ENCODE peak calls at places on chromosomes 12 and 14, in five cellular contexts. R is left lung, B is GM23248, P is DND-41, O is hepatocyte. U is an unnamed sample.

GRCh38 chr12:95216704-95217376 is 427 bp downstream of the FGD6 start:
- DNase-seq in O (no peak), P (no peak), R (no peak), B (no peak), U (no peak)

GRCh38 chr14:103019827-103020226 is 37.5 kb downstream of the CDC42BPB start:
- DNase-seq in P (no peak), R (no peak), O (no peak), B (no peak), U (no peak)

GRCh38 chr12:18267427-18267826 is 6.1 kb downstream of the PIK3C2G start:
- DNase-seq in O (no peak), R (no peak), B (no peak), P (no peak), U (no peak)

GRCh38 chr12:6183689-6184441 is 16.3 kb upstream of the CD9 start:
- DNase-seq in B (peak; percentile 46), P (no peak), R (no peak), O (no peak), U (no peak)

GRCh38 chr12:4270670-4271432 is 2.7 kb upstream of the CCND2 start:
- DNase-seq in P (peak; percentile 15), B (peak; percentile 29), R (peak; percentile 74), O (peak; percentile 59), U (peak; percentile 44)

GRCh38 chr12:104115587-104115975 is 22.4 kb downstream of the NFYB start:
- DNase-seq in O (no peak), B (peak; percentile 40), R (no peak), P (no peak), U (no peak)

GRCh38 chr12:110741371-110741770 is 1.3 kb downstream of the PPP1CC start:
- DNase-seq in P (peak; percentile 33), B (peak; percentile 46), O (no peak), R (no peak), U (peak; percentile 39)

GRCh38 chr14:58152569-58152857 is 500 bp upstream of the ARMH4 start:
- DNase-seq in O (no peak), B (no peak), P (no peak), R (no peak), U (no peak)

GRCh38 chr14:60094306-60094897 is 2.7 kb downstream of the PCNX4 start:
- DNase-seq in P (peak; percentile 43), R (no peak), O (no peak), B (peak; percentile 22), U (no peak)

GRCh38 chr12:78191611-78192010 is 360.9 kb downstream of the NAV3 start:
- DNase-seq in P (no peak), O (no peak), B (peak; percentile 48), R (no peak), U (no peak)

GRCh38 chr12:49537231-49537708 is 1.6 kb upstream of the KCNH3 start:
- DNase-seq in B (peak; percentile 22), R (no peak), P (no peak), O (peak; percentile 24), U (no peak)

GRCh38 chr14:94031161-94031875 is 5.2 kb downstream of the OTUB2 start:
- DNase-seq in R (no peak), B (no peak), P (no peak), O (no peak), U (no peak)

GRCh38 chr12:9706081-9706685 is 26.7 kb downstream of the CLECL1 start:
- DNase-seq in P (no peak), B (no peak), R (no peak), O (no peak), U (no peak)

GRCh38 chr14:53470351-53471043 is 317.4 kb upstream of the DDHD1 start:
- DNase-seq in B (peak; percentile 64), P (no peak), O (no peak), R (peak; percentile 35), U (no peak)

GRCh38 chr14:22780105-22780679 is 13.7 kb downstream of the OXA1L start:
- DNase-seq in B (peak; percentile 34), R (no peak), O (no peak), P (no peak), U (no peak)

GRCh38 chr12:89252284-89252683 is 100.0 kb downstream of the DUSP6 start:
- DNase-seq in B (peak; percentile 44), O (no peak), P (peak; percentile 57), R (no peak), U (no peak)

GRCh38 chr12:130916251-130916911 is 37.3 kb upstream of the ADGRD1 start:
- DNase-seq in R (peak; percentile 48), P (no peak), O (peak; percentile 81), B (peak; percentile 83), U (no peak)

GRCh38 chr12:4701383-4701782 is 18.8 kb upstream of the GALNT8 start:
- DNase-seq in B (no peak), O (no peak), P (no peak), R (no peak), U (no peak)

GRCh38 chr12:6224550-6224949 is 24.4 kb downstream of the CD9 start:
- DNase-seq in P (no peak), B (peak; percentile 87), R (no peak), O (peak; percentile 3), U (no peak)

GRCh38 chr12:104304261-104305004 is 894 bp downstream of the EID3 start:
- DNase-seq in R (no peak), P (no peak), O (no peak), B (peak; percentile 64), U (no peak)

GRCh38 chr12:121090576-121091125 is 42.0 kb upstream of the P2RX7 start:
- DNase-seq in R (no peak), O (no peak), P (no peak), B (no peak), U (no peak)

GRCh38 chr14:105392161-105393090 is 5.9 kb upstream of the TEX22 start:
- DNase-seq in B (no peak), P (no peak), R (no peak), O (no peak), U (no peak)

GRCh38 chr14:95683793-95684192 is 2.4 kb upstream of the TCL1B start:
- DNase-seq in P (peak; percentile 15), B (peak; percentile 14), O (peak; percentile 34), R (no peak), U (no peak)

GRCh38 chr12:29414368-29414767 is 33.4 kb upstream of the ERGIC2 start:
- DNase-seq in O (no peak), B (peak; percentile 23), R (no peak), P (no peak), U (no peak)

GRCh38 chr12:111242190-111242589 is 126.7 kb downstream of the PHETA1 start:
- DNase-seq in P (no peak), R (no peak), B (no peak), O (no peak), U (no peak)

GRCh38 chr14:79136437-79137430 is 966.6 kb downstream of the NRXN3 start:
- DNase-seq in O (no peak), R (no peak), B (no peak), P (no peak), U (no peak)

GRCh38 chr14:103067231-103067954 is 10.0 kb upstream of the CDC42BPB start:
- DNase-seq in P (no peak), B (peak; percentile 83), O (no peak), R (no peak), U (no peak)

GRCh38 chr14:101966742-101967141 is 2.4 kb downstream of the DYNC1H1 start:
- DNase-seq in O (no peak), R (no peak), B (no peak), P (no peak), U (no peak)

GRCh38 chr12:9588749-9589148 is 19.0 kb downstream of the KLRB1 start:
- DNase-seq in O (peak; percentile 19), R (no peak), P (no peak), B (no peak), U (no peak)

GRCh38 chr14:70884595-70885342 is 22.5 kb upstream of the PCNX1 start:
- DNase-seq in O (no peak), R (no peak), P (no peak), B (no peak), U (no peak)

GRCh38 chr12:95805864-95806669 is 15.5 kb upstream of the NTN4 start:
- DNase-seq in B (peak; percentile 99), P (no peak), R (no peak), O (peak; percentile 37), U (peak; percentile 58)

GRCh38 chr14:97306133-97306784 is 509.1 kb downstream of the VRK1 start:
- DNase-seq in R (no peak), P (peak; percentile 43), B (no peak), O (no peak), U (no peak)

GRCh38 chr12:88185279-88185678 is 43.2 kb downstream of the TMTC3 start:
- DNase-seq in P (no peak), B (no peak), O (no peak), R (no peak), U (no peak)

GRCh38 chr14:90107789-90108188 is 46.0 kb downstream of the KCNK13 start:
- DNase-seq in O (no peak), R (no peak), B (no peak), P (no peak), U (no peak)

GRCh38 chr12:39505025-39505424 is 62.1 kb upstream of the KIF21A start:
- DNase-seq in P (no peak), O (no peak), R (no peak), B (no peak), U (no peak)

GRCh38 chr14:56474419-56475022 is 105.1 kb upstream of the TMEM260 start:
- DNase-seq in R (no peak), P (peak; percentile 21), B (peak; percentile 59), O (peak; percentile 72), U (peak; percentile 32)

DNA sequence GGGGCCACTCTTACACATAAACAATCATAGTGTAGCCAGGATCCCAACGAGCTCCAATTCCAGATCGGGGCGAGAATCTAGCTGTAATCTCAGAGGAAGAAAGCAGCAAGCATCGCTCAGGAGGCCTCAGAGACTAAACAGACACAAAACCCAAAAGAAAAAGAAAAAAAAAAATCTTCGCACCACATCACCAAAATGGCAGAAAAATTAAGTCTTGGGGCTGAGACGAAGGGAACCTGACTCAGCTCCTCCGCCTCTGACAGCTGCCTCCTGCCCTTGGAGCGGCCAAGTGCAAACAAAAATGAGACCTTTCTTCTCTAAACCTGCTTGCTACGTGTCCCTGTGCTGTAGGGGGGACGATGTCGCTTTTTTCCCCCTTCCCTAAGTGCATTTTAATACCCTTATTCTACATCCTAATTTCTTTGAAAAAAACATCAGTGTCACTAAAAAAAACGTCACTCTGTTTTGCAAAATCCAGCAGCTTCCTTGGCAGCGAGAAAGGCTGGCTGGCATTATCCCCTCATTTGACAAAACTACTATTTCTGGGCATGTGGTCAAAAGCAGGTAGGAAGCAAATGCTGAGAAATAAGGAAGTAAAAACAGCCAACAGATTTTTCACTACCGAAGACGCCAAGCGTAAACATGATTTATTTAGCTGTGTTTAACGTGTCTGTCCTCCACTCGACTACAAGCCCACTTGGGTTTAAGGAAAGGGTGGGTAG is 30.5 kb downstream of the BCL11B start:
- DNase-seq in B (no peak), P (no peak), R (no peak), O (no peak), U (peak; percentile 76)
- H3K4me1 ChIP-seq in B (no peaks in the 10 kb centered on the region), P (peaks cover 11% of the 10 kb centered on the region), R (no peaks in the 10 kb centered on the region), O (peaks cover 30% of the 10 kb centered on the region), U (peaks cover 91% of the 10 kb centered on the region)

GRCh38 chr12:100249936-100250335 is 16.9 kb downstream of the DEPDC4 start:
- DNase-seq in P (no peak), O (no peak), B (no peak), R (no peak), U (no peak)
- H3K27ac ChIP-seq in P (no peak overlapping the region), O (no peak overlapping the region), B (no peak overlapping the region), R (no peak overlapping the region), U (no peak overlapping the region)

GRCh38 chr14:68678471-68678870 is 114.4 kb downstream of the ZFP36L1 start:
- DNase-seq in O (no peak), B (no peak), P (no peak), R (no peak), U (no peak)
- H3K4me1 ChIP-seq in O (peaks cover 45% of the 10 kb centered on the region), B (peaks cover 40% of the 10 kb centered on the region), P (no peaks in the 10 kb centered on the region), R (peaks cover 16% of the 10 kb centered on the region), U (peaks cover 28% of the 10 kb centered on the region)

GRCh38 chr12:46667547-46667946 is 158.2 kb downstream of the SLC38A4 start:
- DNase-seq in R (no peak), B (peak; percentile 75), P (no peak), O (no peak), U (no peak)
- H3K27ac ChIP-seq in R (no peak overlapping the region), B (peak overlapping the region; percentile 38), P (no peak overlapping the region), O (no peak overlapping the region), U (no peak overlapping the region)

U was measured in CD4-positive, alpha-beta memory T cell.